ENCODE peak calls at places on chromosomes 5 and 9, in six cellular contexts. D is IMR-90, P is H1, K is H9, A is neuronal stem cell, H is trophoblast cell. Y is an unnamed sample.

GRCh38 chr5:34648039-34648438 is 8.1 kb upstream of the RAI14 start:
- DNase-seq in A (no peak), K (no peak), P (no peak), H (no peak), D (no peak), Y (no peak)

GRCh38 chr9:129195606-129196005 is 17.5 kb upstream of the IER5L start:
- DNase-seq in H (no peak), D (no peak), P (no peak), A (no peak), K (no peak), Y (no peak)

GRCh38 chr9:93268551-93269314 is 84.8 kb downstream of the WNK2 start:
- DNase-seq in H (no peak), P (no peak), K (no peak), A (no peak), D (no peak), Y (no peak)

GRCh38 chr9:124423591-124423990 is 8.3 kb upstream of the PSMB7 start:
- DNase-seq in D (no peak), A (no peak), K (no peak), P (no peak), H (no peak), Y (no peak)

GRCh38 chr9:99377790-99378775 is 156.0 kb downstream of the SEC61B start:
- DNase-seq in P (no peak), H (no peak), K (no peak), A (peak), D (peak), Y (peak)

GRCh38 chr9:71273613-71274012 is 152.2 kb upstream of the TRPM3 start:
- DNase-seq in H (no peak), P (no peak), D (no peak), K (no peak), A (no peak), Y (no peak)

GRCh38 chr9:68476889-68477288 is 63.8 kb downstream of the TMEM252 start:
- DNase-seq in D (no peak), P (no peak), H (no peak), K (no peak), A (no peak), Y (no peak)

GRCh38 chr5:38535281-38535750 is 21.1 kb downstream of the LIFR start:
- DNase-seq in H (no peak), K (no peak), P (no peak), A (no peak), D (no peak), Y (no peak)

GRCh38 chr5:119418782-119419101 is 33.6 kb upstream of the HSD17B4 start:
- DNase-seq in P (no peak), A (no peak), K (no peak), H (no peak), D (no peak), Y (no peak)

GRCh38 chr9:136551401-136552116 is 5.7 kb upstream of the NOTCH1 start:
- DNase-seq in K (peak), D (peak), A (no peak), P (peak), H (no peak), Y (peak)

GRCh38 chr9:128512820-128513219 is 8.3 kb downstream of the GLE1 start:
- DNase-seq in H (no peak), P (no peak), A (no peak), K (no peak), D (no peak), Y (no peak)

GRCh38 chr5:138448481-138449398 is 9.9 kb downstream of the REEP2 start:
- DNase-seq in P (no peak), D (peak), K (no peak), A (no peak), H (no peak), Y (peak)

GRCh38 chr5:58412932-58413331 is 47.0 kb downstream of the PLK2 start:
- DNase-seq in P (no peak), D (no peak), K (no peak), A (no peak), H (no peak), Y (peak)

GRCh38 chr9:86355814-86356213 is 1.6 kb upstream of the TUT7 start:
- DNase-seq in A (no peak), D (no peak), K (no peak), H (peak), P (no peak), Y (no peak)

GRCh38 chr9:86352440-86353106 is 1.6 kb downstream of the TUT7 start:
- DNase-seq in D (no peak), H (no peak), A (no peak), K (no peak), P (no peak), Y (peak)

GRCh38 chr9:86354882-86355399 is 731 bp upstream of the TUT7 start:
- DNase-seq in A (no peak), K (no peak), P (no peak), D (no peak), H (no peak), Y (no peak)

GRCh38 chr9:86353591-86354047 is 591 bp downstream of the TUT7 start:
- DNase-seq in K (no peak), D (no peak), P (no peak), A (no peak), H (peak), Y (no peak)

GRCh38 chr9:86354048-86354881 is at the start of gene TUT7:
- DNase-seq in K (peak), P (peak), A (peak), H (peak), D (peak), Y (peak)
- H3K23ac ChIP-seq in K (no peak), P (no peak), A (peak), H (no peak), D (peak), Y (peak)

DNA sequence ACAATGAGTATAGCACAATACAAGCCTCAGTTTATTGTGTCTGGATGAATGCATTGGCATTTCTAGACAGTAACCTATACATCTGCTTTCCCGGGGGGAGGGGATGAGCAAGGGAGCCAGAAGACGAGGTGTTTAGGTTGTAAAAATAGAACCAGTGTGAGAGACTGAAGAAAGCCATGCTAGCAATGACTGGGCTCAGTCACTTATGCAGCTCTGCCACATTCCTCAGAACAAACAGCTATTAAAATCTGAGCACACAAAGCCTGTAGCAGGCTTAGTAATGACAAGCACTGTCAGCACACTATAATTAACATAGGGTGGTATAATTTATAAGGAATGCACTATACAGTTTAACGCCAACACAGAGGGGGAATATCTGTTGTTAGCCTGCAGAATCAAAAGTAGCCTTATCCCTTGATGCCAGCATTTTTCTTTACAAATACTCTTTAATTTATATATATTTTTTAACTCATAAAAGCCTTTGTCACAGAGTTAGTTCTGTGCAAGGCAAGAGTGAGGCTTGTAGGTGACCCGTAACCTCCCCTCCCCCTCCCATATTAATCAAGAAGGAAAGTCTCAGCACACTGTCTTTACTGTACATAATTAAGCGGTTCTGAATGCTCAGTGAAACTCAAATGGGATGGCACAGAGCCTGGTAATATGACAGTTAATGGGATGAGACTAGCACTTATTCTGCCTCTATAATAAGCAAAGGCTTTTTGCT is 295.4 kb downstream of the CSNK1G3 start:
- DNase-seq in P (no peak), H (peak), K (no peak), D (no peak), A (peak), Y (peak)
- H2BK120ac ChIP-seq in P (no peak), H (no peak), K (no peak), D (no peak), A (no peak), Y (no peak)

GRCh38 chr5:180401236-180401907 is 48.2 kb upstream of the GFPT2 start:
- DNase-seq in K (no peak), A (no peak), P (no peak), D (no peak), H (no peak), Y (no peak)

GRCh38 chr5:180400416-180400815 is 47.3 kb upstream of the GFPT2 start:
- DNase-seq in H (no peak), A (no peak), P (no peak), K (no peak), D (no peak), Y (no peak)

GRCh38 chr5:180396931-180397330 is 43.8 kb upstream of the GFPT2 start:
- DNase-seq in K (no peak), H (no peak), A (no peak), P (no peak), D (no peak), Y (no peak)

GRCh38 chr5:180399931-180400330 is 46.8 kb upstream of the GFPT2 start:
- DNase-seq in D (no peak), A (no peak), P (no peak), H (no peak), K (no peak), Y (no peak)

DNA sequence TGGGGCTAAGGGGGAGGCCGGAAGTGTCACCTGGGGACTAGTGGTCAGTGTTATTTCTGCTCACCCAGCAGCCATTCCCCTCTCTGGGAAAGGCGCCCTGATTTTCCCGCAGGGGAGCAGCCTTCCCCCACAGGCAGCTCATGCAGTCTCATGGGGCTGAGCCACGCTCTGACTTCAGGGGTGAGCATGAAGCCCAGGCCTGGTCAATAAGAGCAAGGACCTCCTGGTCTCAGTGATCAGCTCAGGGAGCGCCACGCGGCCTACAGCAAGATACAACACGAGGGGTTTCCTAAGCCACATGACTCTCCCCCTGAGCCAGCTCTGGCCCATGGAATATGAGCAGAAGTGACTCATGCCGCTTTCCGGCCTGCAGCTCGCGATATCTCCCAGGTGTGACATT is 46.3 kb upstream of the GFPT2 start:
- DNase-seq in P (no peak), A (no peak), K (no peak), D (no peak), H (no peak), Y (no peak)
- H3K14ac ChIP-seq in P (no peak), A (no peak), K (no peak), D (no peak), H (no peak), Y (no peak)

GRCh38 chr5:43037929-43038510 is 2.1 kb downstream of the ANXA2R start:
- DNase-seq in K (no peak), D (peak), H (no peak), A (no peak), P (no peak), Y (peak)

GRCh38 chr5:43034591-43034968 is 5.5 kb downstream of the ANXA2R start:
- DNase-seq in A (no peak), P (peak), H (no peak), D (peak), K (peak), Y (peak)

GRCh38 chr5:43036856-43037711 is 3.0 kb downstream of the ANXA2R start:
- DNase-seq in P (no peak), K (peak), A (no peak), H (no peak), D (peak), Y (no peak)

GRCh38 chr5:43036409-43036808 is 3.7 kb downstream of the ANXA2R start:
- DNase-seq in P (no peak), A (no peak), K (no peak), H (no peak), D (no peak), Y (no peak)

GRCh38 chr5:43033845-43034590 is 6.1 kb downstream of the ANXA2R start:
- DNase-seq in P (peak), A (no peak), D (peak), K (peak), H (no peak), Y (no peak)
- H3K23ac ChIP-seq in P (no peak), A (no peak), D (peak), K (no peak), H (no peak), Y (no peak)

GRCh38 chr5:52825826-52826225 is 38.1 kb downstream of the ITGA1 start:
- DNase-seq in K (no peak), H (no peak), D (no peak), A (no peak), P (no peak), Y (no peak)
- H2BK120ac ChIP-seq in K (no peak), H (no peak), D (no peak), A (no peak), P (no peak), Y (no peak)

Y was measured in mesenchymal stem cell.